ENCODE peak calls at places on chromosomes 3 and 15, in seven cellular contexts. One of them, this sample, is unnamed.

GRCh38 chr15:71136159-71137137 is 21.2 kb downstream of the THSD4 start:
- DNase-seq in CD8-positive, alpha-beta T cell: no peak
- DNase-seq in Panc1: no peak
- DNase-seq in endodermal cell: peak; percentile 78
- DNase-seq in fibroblast of lung: peak; percentile 89
- DNase-seq in HCT116: no peak
- DNase-seq in A673: peak; percentile 97
- DNase-seq in this sample: no peak

GRCh38 chr15:85543741-85544155 is 163.3 kb downstream of the AKAP13 start:
- DNase-seq in fibroblast of lung: no peak
- DNase-seq in endodermal cell: peak; percentile 60
- DNase-seq in CD8-positive, alpha-beta T cell: peak; percentile 63
- DNase-seq in HCT116: no peak
- DNase-seq in A673: no peak
- DNase-seq in Panc1: no peak
- DNase-seq in this sample: peak; percentile 71

GRCh38 chr3:176861137-176861536 is 336.1 kb downstream of the TBL1XR1 start:
- DNase-seq in Panc1: no peak
- DNase-seq in CD8-positive, alpha-beta T cell: no peak
- DNase-seq in endodermal cell: no peak
- DNase-seq in HCT116: no peak
- DNase-seq in A673: no peak
- DNase-seq in fibroblast of lung: no peak
- DNase-seq in this sample: no peak

GRCh38 chr3:94185753-94186152 is 122.9 kb downstream of the NSUN3 start:
- DNase-seq in A673: no peak
- DNase-seq in CD8-positive, alpha-beta T cell: no peak
- DNase-seq in Panc1: no peak
- DNase-seq in fibroblast of lung: peak; percentile 37
- DNase-seq in HCT116: no peak
- DNase-seq in endodermal cell: no peak
- DNase-seq in this sample: no peak

GRCh38 chr3:185335799-185336198 is 27.1 kb upstream of the MAP3K13 start:
- DNase-seq in HCT116: peak; percentile 80
- DNase-seq in endodermal cell: no peak
- DNase-seq in CD8-positive, alpha-beta T cell: no peak
- DNase-seq in fibroblast of lung: peak; percentile 72
- DNase-seq in A673: peak; percentile 22
- DNase-seq in Panc1: peak; percentile 91
- DNase-seq in this sample: no peak

GRCh38 chr3:105747056-105747455 is 121.8 kb downstream of the CBLB start:
- DNase-seq in endodermal cell: no peak
- DNase-seq in CD8-positive, alpha-beta T cell: no peak
- DNase-seq in HCT116: no peak
- DNase-seq in Panc1: no peak
- DNase-seq in A673: peak; percentile 52
- DNase-seq in fibroblast of lung: peak; percentile 85
- DNase-seq in this sample: no peak

GRCh38 chr15:96331141-96331941 is 841 bp downstream of the NR2F2 start:
- DNase-seq in endodermal cell: peak; percentile 76
- DNase-seq in fibroblast of lung: peak; percentile 54
- DNase-seq in A673: peak; percentile 57
- DNase-seq in HCT116: no peak
- DNase-seq in Panc1: no peak
- DNase-seq in CD8-positive, alpha-beta T cell: no peak
- DNase-seq in this sample: no peak

GRCh38 chr3:150334974-150335373 is 73.1 kb upstream of the TSC22D2 start:
- DNase-seq in fibroblast of lung: no peak
- DNase-seq in endodermal cell: no peak
- DNase-seq in A673: no peak
- DNase-seq in HCT116: no peak
- DNase-seq in CD8-positive, alpha-beta T cell: no peak
- DNase-seq in Panc1: no peak
- DNase-seq in this sample: no peak

GRCh38 chr15:73939138-73939537 is 12.9 kb downstream of the LOXL1 start:
- DNase-seq in fibroblast of lung: no peak
- DNase-seq in CD8-positive, alpha-beta T cell: no peak
- DNase-seq in endodermal cell: no peak
- DNase-seq in Panc1: no peak
- DNase-seq in A673: no peak
- DNase-seq in HCT116: no peak
- DNase-seq in this sample: no peak

GRCh38 chr15:95132774-95133173 is 901.4 kb downstream of the MCTP2 start:
- DNase-seq in HCT116: no peak
- DNase-seq in A673: no peak
- DNase-seq in Panc1: no peak
- DNase-seq in fibroblast of lung: peak; percentile 95
- DNase-seq in endodermal cell: no peak
- DNase-seq in CD8-positive, alpha-beta T cell: no peak
- DNase-seq in this sample: no peak

GRCh38 chr3:149879872-149880271 is 66.9 kb downstream of the RNF13 start:
- DNase-seq in Panc1: peak; percentile 41
- DNase-seq in HCT116: peak; percentile 24
- DNase-seq in fibroblast of lung: peak; percentile 53
- DNase-seq in A673: peak; percentile 78
- DNase-seq in endodermal cell: peak; percentile 85
- DNase-seq in CD8-positive, alpha-beta T cell: no peak
- DNase-seq in this sample: no peak

GRCh38 chr15:78050441-78050809 is 27.1 kb downstream of the TBC1D2B start:
- DNase-seq in CD8-positive, alpha-beta T cell: no peak
- DNase-seq in HCT116: no peak
- DNase-seq in fibroblast of lung: peak; percentile 56
- DNase-seq in Panc1: no peak
- DNase-seq in endodermal cell: no peak
- DNase-seq in A673: no peak
- DNase-seq in this sample: no peak

GRCh38 chr15:78049691-78050440 is 27.6 kb downstream of the TBC1D2B start:
- DNase-seq in fibroblast of lung: peak; percentile 92
- DNase-seq in HCT116: no peak
- DNase-seq in endodermal cell: no peak
- DNase-seq in A673: no peak
- DNase-seq in CD8-positive, alpha-beta T cell: peak; percentile 72
- DNase-seq in Panc1: no peak
- DNase-seq in this sample: no peak

GRCh38 chr15:78052545-78052944 is 25.0 kb downstream of the TBC1D2B start:
- DNase-seq in Panc1: no peak
- DNase-seq in endodermal cell: no peak
- DNase-seq in HCT116: no peak
- DNase-seq in CD8-positive, alpha-beta T cell: no peak
- DNase-seq in fibroblast of lung: no peak
- DNase-seq in A673: no peak
- DNase-seq in this sample: no peak

GRCh38 chr15:78051622-78052405 is 25.7 kb downstream of the TBC1D2B start:
- DNase-seq in Panc1: no peak
- DNase-seq in CD8-positive, alpha-beta T cell: no peak
- DNase-seq in HCT116: no peak
- DNase-seq in fibroblast of lung: peak; percentile 67
- DNase-seq in A673: peak; percentile 68
- DNase-seq in endodermal cell: no peak
- DNase-seq in this sample: no peak

GRCh38 chr15:78050851-78051250 is 26.7 kb downstream of the TBC1D2B start:
- DNase-seq in CD8-positive, alpha-beta T cell: no peak
- DNase-seq in fibroblast of lung: peak; percentile 62
- DNase-seq in HCT116: no peak
- DNase-seq in A673: no peak
- DNase-seq in Panc1: no peak
- DNase-seq in endodermal cell: no peak
- DNase-seq in this sample: no peak
- H3K4me1 ChIP-seq in CD8-positive, alpha-beta T cell: peaks cover 90% of the 10 kb centered on the region
- H3K4me1 ChIP-seq in fibroblast of lung: peaks cover 28% of the 10 kb centered on the region
- H3K4me1 ChIP-seq in HCT116: peaks cover 8% of the 10 kb centered on the region
- H3K4me1 ChIP-seq in A673: peaks cover 44% of the 10 kb centered on the region
- H3K4me1 ChIP-seq in Panc1: peaks cover 62% of the 10 kb centered on the region
- H3K4me1 ChIP-seq in endodermal cell: peaks cover 27% of the 10 kb centered on the region
- H3K4me1 ChIP-seq in this sample: peaks cover 9% of the 10 kb centered on the region

GRCh38 chr3:51703026-51703775 is 3.7 kb upstream of the GRM2 start:
- DNase-seq in HCT116: no peak
- DNase-seq in A673: no peak
- DNase-seq in Panc1: no peak
- DNase-seq in fibroblast of lung: no peak
- DNase-seq in endodermal cell: no peak
- DNase-seq in CD8-positive, alpha-beta T cell: no peak
- DNase-seq in this sample: no peak
- H3K27ac ChIP-seq in HCT116: no peak overlapping the region
- H3K27ac ChIP-seq in A673: no peak overlapping the region
- H3K27ac ChIP-seq in Panc1: no peak overlapping the region
- H3K27ac ChIP-seq in fibroblast of lung: no peak overlapping the region
- H3K27ac ChIP-seq in endodermal cell: peak overlapping the region; percentile 86
- H3K27ac ChIP-seq in CD8-positive, alpha-beta T cell: no peak overlapping the region
- H3K27ac ChIP-seq in this sample: no peak overlapping the region

DNA sequence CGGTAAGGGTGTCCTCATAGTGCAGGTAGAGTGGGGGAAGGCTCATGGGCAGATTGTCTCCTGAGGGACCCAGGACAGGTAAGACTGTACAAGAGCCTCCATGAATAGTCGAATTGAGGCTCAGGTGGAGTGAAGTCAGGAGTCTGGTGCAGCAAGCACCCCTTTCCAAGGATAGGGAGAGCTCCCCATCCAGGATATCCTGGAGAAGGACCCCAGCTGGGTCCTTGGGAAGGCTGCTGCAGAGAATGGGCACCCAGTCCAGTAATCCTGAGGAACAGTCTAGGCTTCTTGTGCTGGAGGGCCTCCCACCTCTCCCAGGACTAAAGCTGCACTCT is 592 bp downstream of the DUOXA2 start:
- DNase-seq in CD8-positive, alpha-beta T cell: no peak
- DNase-seq in HCT116: no peak
- DNase-seq in fibroblast of lung: no peak
- DNase-seq in Panc1: no peak
- DNase-seq in A673: no peak
- DNase-seq in endodermal cell: no peak
- DNase-seq in this sample: no peak
- H3K4me1 ChIP-seq in CD8-positive, alpha-beta T cell: peaks cover 49% of the 10 kb centered on the region
- H3K4me1 ChIP-seq in HCT116: peaks cover 4% of the 10 kb centered on the region
- H3K4me1 ChIP-seq in fibroblast of lung: no peaks in the 10 kb centered on the region
- H3K4me1 ChIP-seq in Panc1: peaks cover 14% of the 10 kb centered on the region
- H3K4me1 ChIP-seq in A673: peaks cover 12% of the 10 kb centered on the region
- H3K4me1 ChIP-seq in endodermal cell: no peaks in the 10 kb centered on the region
- H3K4me1 ChIP-seq in this sample: peaks cover 7% of the 10 kb centered on the region

GRCh38 chr15:65088643-65089021 is 12.1 kb downstream of the KBTBD13 start:
- DNase-seq in A673: no peak
- DNase-seq in fibroblast of lung: no peak
- DNase-seq in endodermal cell: no peak
- DNase-seq in CD8-positive, alpha-beta T cell: no peak
- DNase-seq in HCT116: no peak
- DNase-seq in Panc1: no peak
- DNase-seq in this sample: no peak
- H3K27ac ChIP-seq in A673: no peak overlapping the region
- H3K27ac ChIP-seq in fibroblast of lung: no peak overlapping the region
- H3K27ac ChIP-seq in endodermal cell: no peak overlapping the region
- H3K27ac ChIP-seq in CD8-positive, alpha-beta T cell: no peak overlapping the region
- H3K27ac ChIP-seq in HCT116: no peak overlapping the region
- H3K27ac ChIP-seq in Panc1: no peak overlapping the region
- H3K27ac ChIP-seq in this sample: peak overlapping the region; percentile 98

DNA sequence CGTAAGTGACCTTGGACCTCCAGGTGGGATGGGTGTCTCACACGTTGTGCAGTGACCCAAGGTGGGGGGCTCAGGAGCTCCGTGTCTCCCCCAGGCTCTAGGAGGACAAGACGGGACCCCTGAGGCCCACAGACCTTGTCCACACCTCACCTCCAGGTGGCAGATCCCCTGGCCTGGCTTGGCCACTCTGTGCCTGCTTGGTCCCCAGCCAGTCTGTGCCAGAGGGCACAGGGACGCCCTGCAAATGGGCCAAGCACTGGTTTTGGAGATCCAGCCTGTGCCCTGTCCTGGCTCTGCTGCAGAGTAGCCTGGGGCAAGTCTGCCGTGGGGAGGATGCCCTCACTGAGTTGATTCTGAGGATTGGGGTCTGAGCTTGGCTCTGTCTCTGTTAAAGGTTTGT is 14.0 kb downstream of the SLC6A6 start:
- DNase-seq in HCT116: no peak
- DNase-seq in Panc1: no peak
- DNase-seq in endodermal cell: no peak
- DNase-seq in A673: no peak
- DNase-seq in fibroblast of lung: no peak
- DNase-seq in CD8-positive, alpha-beta T cell: no peak
- DNase-seq in this sample: no peak
- H3K4me1 ChIP-seq in HCT116: no peaks in the 10 kb centered on the region
- H3K4me1 ChIP-seq in Panc1: peaks cover 52% of the 10 kb centered on the region
- H3K4me1 ChIP-seq in endodermal cell: peaks cover 17% of the 10 kb centered on the region
- H3K4me1 ChIP-seq in A673: no peaks in the 10 kb centered on the region
- H3K4me1 ChIP-seq in fibroblast of lung: peaks cover 10% of the 10 kb centered on the region
- H3K4me1 ChIP-seq in CD8-positive, alpha-beta T cell: no peaks in the 10 kb centered on the region
- H3K4me1 ChIP-seq in this sample: no peaks in the 10 kb centered on the region

GRCh38 chr15:92616621-92617179 is 38.9 kb downstream of the FAM174B start:
- DNase-seq in HCT116: no peak
- DNase-seq in endodermal cell: peak; percentile 51
- DNase-seq in A673: no peak
- DNase-seq in CD8-positive, alpha-beta T cell: no peak
- DNase-seq in Panc1: no peak
- DNase-seq in fibroblast of lung: peak; percentile 47
- DNase-seq in this sample: peak; percentile 53
- H3K27ac ChIP-seq in HCT116: no peak overlapping the region
- H3K27ac ChIP-seq in endodermal cell: no peak overlapping the region
- H3K27ac ChIP-seq in A673: no peak overlapping the region
- H3K27ac ChIP-seq in CD8-positive, alpha-beta T cell: no peak overlapping the region
- H3K27ac ChIP-seq in Panc1: peak overlapping the region; percentile 71
- H3K27ac ChIP-seq in fibroblast of lung: no peak overlapping the region
- H3K27ac ChIP-seq in this sample: peak overlapping the region; percentile 62